ENCODE peak calls at places on chromosomes 4 and X, in four cellular contexts. L is K562, D is HepG2, I is GM12878. R is an unnamed sample.

GRCh38 chr4:119729815-119730643 is 101.4 kb upstream of the PDE5A start:
- DNase-seq in L (no peak), D (peak), I (no peak), R (peak)

GRCh38 chr4:142705820-142706219 is 140.3 kb downstream of the INPP4B start:
- DNase-seq in L (no peak), D (no peak), I (no peak), R (no peak)

GRCh38 chr4:154560824-154561231 is 2.0 kb upstream of the FGB start:
- DNase-seq in L (no peak), D (peak), I (no peak), R (no peak)

GRCh38 chrX:105461013-105461412 is 240.5 kb upstream of the TEX13A start:
- DNase-seq in L (no peak), D (no peak), I (no peak), R (no peak)

GRCh38 chr4:69610484-69610883 is 29.0 kb downstream of the UGT2A2 start:
- DNase-seq in L (no peak), D (no peak), I (no peak), R (no peak)

GRCh38 chrX:22057667-22058066 is 25.5 kb downstream of the PHEX start:
- DNase-seq in L (no peak), D (no peak), I (no peak), R (no peak)

GRCh38 chr4:185914583-185915199 is 102.7 kb upstream of the SORBS2 start:
- DNase-seq in L (no peak), D (peak), I (no peak), R (no peak)

GRCh38 chrX:68697465-68698125 is 50.1 kb downstream of the STARD8 start:
- DNase-seq in L (no peak), D (no peak), I (no peak), R (no peak)

GRCh38 chr4:107167051-107167450 is 130.9 kb upstream of the DKK2 start:
- DNase-seq in L (no peak), D (no peak), I (no peak), R (no peak)

GRCh38 chr4:36676139-36677050 is 395.0 kb downstream of the DTHD1 start:
- DNase-seq in L (no peak), D (no peak), I (no peak), R (no peak)

GRCh38 chr4:163911891-163912290 is 417.4 kb downstream of the TMA16 start:
- DNase-seq in L (no peak), D (no peak), I (no peak), R (no peak)

GRCh38 chrX:37785569-37785968 is 5.7 kb downstream of the CYBB start:
- DNase-seq in L (no peak), D (no peak), I (no peak), R (no peak)

GRCh38 chr4:16122225-16122624 is 38.4 kb upstream of the PROM1 start:
- DNase-seq in L (no peak), D (no peak), I (no peak), R (no peak)

GRCh38 chr4:125849869-125850268 is 535.1 kb downstream of the FAT4 start:
- DNase-seq in L (no peak), D (no peak), I (no peak), R (no peak)
- TF ChIP-seq TARDBP in L (no peak), D (no peak), I (no peak), R (no peak)

GRCh38 chrX:40106677-40107290 is 9.0 kb upstream of the BCOR start:
- DNase-seq in L (no peak), D (no peak), I (no peak), R (no peak)

GRCh38 chrX:40105791-40106676 is 8.3 kb upstream of the BCOR start:
- DNase-seq in L (peak), D (no peak), I (no peak), R (peak)

GRCh38 chrX:40103565-40104323 is 6.0 kb upstream of the BCOR start:
- DNase-seq in L (no peak), D (no peak), I (no peak), R (no peak)

GRCh38 chrX:40104649-40105015 is 6.9 kb upstream of the BCOR start:
- DNase-seq in L (no peak), D (no peak), I (no peak), R (no peak)

DNA sequence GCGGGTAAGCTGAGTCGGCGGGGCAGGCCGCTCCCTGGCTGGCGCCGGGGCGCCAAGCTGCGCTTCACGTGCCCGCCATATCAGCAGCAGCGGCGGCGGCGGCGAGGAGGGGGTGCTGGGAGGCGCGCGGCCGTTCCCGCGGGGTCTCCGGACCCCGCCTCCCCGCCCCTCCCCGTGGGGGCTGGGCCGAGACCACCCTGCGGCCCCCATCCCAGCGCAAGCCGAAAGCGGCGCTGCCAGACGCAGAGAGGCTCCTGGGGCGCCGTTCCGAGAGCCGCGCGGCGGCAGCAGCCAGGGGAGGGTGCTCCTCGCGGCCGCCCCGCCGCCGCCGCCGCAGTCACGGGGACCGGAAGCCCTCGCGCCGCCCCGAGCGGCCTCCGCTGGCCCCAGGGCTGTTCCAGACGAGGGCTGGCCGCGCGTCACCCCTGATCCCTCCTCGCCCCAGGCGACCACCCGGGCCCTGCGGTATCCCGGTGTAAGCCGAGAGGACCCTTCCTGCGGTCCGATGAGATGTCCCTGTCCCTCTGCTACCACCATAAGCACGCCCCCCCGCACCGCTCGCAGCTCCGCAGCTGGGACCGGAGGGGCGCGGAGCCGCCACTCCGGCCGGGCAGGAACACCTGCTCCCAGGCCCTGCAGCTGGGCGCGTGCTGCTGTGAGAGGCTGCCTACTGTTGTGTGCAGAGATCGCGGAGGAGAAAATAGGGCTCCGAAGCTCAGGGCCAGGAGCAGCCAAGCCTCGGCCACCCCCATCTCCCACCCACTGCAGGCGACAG is 7.4 kb upstream of the BCOR start:
- DNase-seq in L (peak), D (no peak), I (no peak), R (no peak)
- TF ChIP-seq TARDBP in L (no peak), D (no peak), I (no peak), R (no peak)

GRCh38 chrX:10160221-10160620 is 3.4 kb downstream of the CLCN4 start:
- DNase-seq in L (no peak), D (no peak), I (no peak), R (no peak)
- TF ChIP-seq TARDBP in L (no peak), D (no peak), I (no peak), R (no peak)

GRCh38 chr4:1777822-1778641 is 15.1 kb upstream of the FGFR3 start:
- DNase-seq in L (peak), D (peak), I (no peak), R (no peak)

GRCh38 chr4:1773754-1774153 is 19.3 kb upstream of the FGFR3 start:
- DNase-seq in L (no peak), D (no peak), I (no peak), R (no peak)

GRCh38 chr4:1778642-1779392 is 14.3 kb upstream of the FGFR3 start:
- DNase-seq in L (no peak), D (no peak), I (no peak), R (no peak)

GRCh38 chr4:1776521-1777161 is 16.5 kb upstream of the FGFR3 start:
- DNase-seq in L (no peak), D (peak), I (no peak), R (no peak)

GRCh38 chr4:1775731-1776500 is 17.2 kb upstream of the FGFR3 start:
- DNase-seq in L (no peak), D (peak), I (no peak), R (no peak)
- TF ChIP-seq TARDBP in L (no peak), D (no peak), I (no peak), R (no peak)

R was measured in HEK293T.